ENCODE peak calls at places on chromosomes 1 and 21, in four cellular contexts. C, G, N and J are unnamed samples.

GRCh38 chr1:207971511-207972224 is 60.7 kb upstream of the CD34 start:
- DNase-seq in G (no peak), C (no peak), N (no peak), J (no peak)

GRCh38 chr1:38559180-38559874 is 300.2 kb downstream of the RRAGC start:
- DNase-seq in N (no peak), G (no peak), C (peak; percentile 52), J (no peak)

GRCh38 chr21:35963920-35964451 is 96.3 kb downstream of the SETD4 start:
- DNase-seq in C (no peak), G (no peak), N (no peak), J (no peak)

GRCh38 chr1:180221461-180221860 is 8.6 kb upstream of the LHX4 start:
- DNase-seq in N (no peak), G (no peak), C (no peak), J (peak; percentile 8)

GRCh38 chr1:1873186-1873585 is 17.7 kb downstream of the GNB1 start:
- DNase-seq in C (no peak), G (no peak), N (no peak), J (no peak)

GRCh38 chr1:175823401-175823800 is 80.0 kb upstream of the TNR start:
- DNase-seq in N (no peak), G (no peak), C (no peak), J (no peak)

GRCh38 chr1:215192306-215192705 is 109.8 kb downstream of the KCNK2 start:
- DNase-seq in N (no peak), G (peak; percentile 21), C (no peak), J (peak; percentile 80)

GRCh38 chr21:36889401-36889800 is 77.1 kb downstream of the HLCS start:
- DNase-seq in C (no peak), G (no peak), N (no peak), J (no peak)

GRCh38 chr1:54199151-54199764 is 572 bp downstream of the CYB5RL start:
- DNase-seq in C (no peak), N (no peak), G (no peak), J (no peak)

GRCh38 chr1:88224940-88225339 is 459.1 kb upstream of the PKN2 start:
- DNase-seq in N (no peak), C (no peak), G (no peak), J (no peak)

GRCh38 chr1:185768371-185768770 is 34.2 kb downstream of the HMCN1 start:
- DNase-seq in N (no peak), G (no peak), C (no peak), J (no peak)

GRCh38 chr1:150881331-150882070 is 5.1 kb upstream of the ARNT start:
- DNase-seq in C (no peak), N (no peak), G (peak; percentile 89), J (peak; percentile 67)

GRCh38 chr1:156926175-156926574 is 5.7 kb downstream of the LRRC71 start:
- DNase-seq in G (no peak), N (no peak), C (no peak), J (peak; percentile 83)

GRCh38 chr1:199089393-199090122 is 450.7 kb downstream of the PTPRC start:
- DNase-seq in N (no peak), G (no peak), C (peak; percentile 12), J (no peak)

GRCh38 chr1:112544753-112545152 is 36.0 kb downstream of the WNT2B start:
- DNase-seq in C (no peak), G (no peak), N (no peak), J (no peak)

GRCh38 chr1:25174730-25175612 is 57.3 kb downstream of the SYF2 start:
- DNase-seq in C (no peak), G (no peak), N (no peak), J (no peak)

GRCh38 chr1:55868026-55868425 is 652.9 kb upstream of the USP24 start:
- DNase-seq in N (no peak), G (no peak), C (no peak), J (peak; percentile 34)

GRCh38 chr1:153393926-153394325 is 3.1 kb upstream of the S100A8 start:
- DNase-seq in G (no peak), C (no peak), N (no peak), J (no peak)

GRCh38 chr21:31660134-31660565 is 657 bp downstream of the SOD1 start:
- DNase-seq in G (no peak), N (peak; percentile 34), C (no peak), J (no peak)

GRCh38 chr1:26786437-26787380 is 1.0 kb upstream of the PIGV start:
- DNase-seq in N (peak; percentile 32), C (no peak), G (no peak), J (peak; percentile 53)

GRCh38 chr1:67773462-67773861 is 59.8 kb downstream of the GNG12 start:
- DNase-seq in G (no peak), C (no peak), N (no peak), J (no peak)

GRCh38 chr1:243354511-243355153 is 98.8 kb downstream of the SDCCAG8 start:
- DNase-seq in C (no peak), G (no peak), N (no peak), J (no peak)

GRCh38 chr21:45302082-45303061 is 14.7 kb upstream of the POFUT2 start:
- DNase-seq in N (no peak), C (peak; percentile 37), G (no peak), J (no peak)

GRCh38 chr1:71650126-71650525 is 569.3 kb upstream of the ZRANB2 start:
- DNase-seq in G (no peak), N (no peak), C (no peak), J (no peak)